ENCODE peak calls at places on chromosomes 1 and 21, in five cellular contexts. Z, S, V, K and O are unnamed samples. For H3K4me1, the result is how much of the 10 kb centered on the place peaks cover.

GRCh38 chr1:25586181-25586588 is 30.4 kb upstream of the MAN1C1 start:
- DNase-seq in Z (no peak), V (no peak), K (no peak), S (no peak), O (no peak)

GRCh38 chr1:151475175-151475574 is 15.9 kb upstream of the POGZ start:
- DNase-seq in K (no peak), S (no peak), Z (no peak), V (no peak), O (no peak)

GRCh38 chr1:214777364-214777763 is 174.4 kb downstream of the CENPF start:
- DNase-seq in V (no peak), K (no peak), Z (no peak), S (no peak), O (no peak)

GRCh38 chr1:169148472-169149252 is 42.2 kb downstream of the ATP1B1 start:
- DNase-seq in K (no peak), V (no peak), S (no peak), Z (no peak), O (no peak)

GRCh38 chr1:164155337-164155850 is 403.6 kb upstream of the PBX1 start:
- DNase-seq in K (no peak), S (no peak), V (no peak), Z (no peak), O (no peak)

GRCh38 chr21:44485254-44485793 is 30.0 kb downstream of the LRRC3 start:
- DNase-seq in K (no peak), Z (no peak), V (no peak), S (no peak), O (peak)

GRCh38 chr1:158246650-158247049 is 7.6 kb upstream of the CD1A start:
- DNase-seq in Z (peak), V (no peak), K (peak), S (no peak), O (no peak)

GRCh38 chr1:199291022-199291740 is 652.3 kb downstream of the PTPRC start:
- DNase-seq in Z (no peak), K (no peak), V (no peak), S (no peak), O (no peak)

GRCh38 chr1:202698276-202698675 is 12.0 kb downstream of the SYT2 start:
- DNase-seq in V (no peak), K (no peak), Z (no peak), S (no peak), O (no peak)

GRCh38 chr1:54081306-54082270 is 28.2 kb downstream of the TCEANC2 start:
- DNase-seq in K (peak), S (peak), V (peak), Z (peak), O (peak)

GRCh38 chr1:59434336-59434735 is 137.4 kb downstream of the FGGY start:
- DNase-seq in S (no peak), Z (peak), K (no peak), V (no peak), O (no peak)

GRCh38 chr1:203133969-203134725 is 6.6 kb downstream of the ADORA1 start:
- DNase-seq in V (no peak), Z (peak), K (peak), S (peak), O (no peak)

GRCh38 chr1:94621392-94621791 is 79.8 kb upstream of the F3 start:
- DNase-seq in K (no peak), V (peak), Z (peak), S (peak), O (no peak)

GRCh38 chr1:117127840-117128239 is 6.3 kb upstream of the TRIM45 start:
- DNase-seq in K (peak), S (no peak), Z (no peak), V (no peak), O (no peak)

GRCh38 chr1:12001249-12001917 is 17.9 kb upstream of the MIIP start:
- DNase-seq in Z (peak), K (peak), V (no peak), S (no peak), O (no peak)

GRCh38 chr21:34135330-34135729 is 62.0 kb downstream of the MRPS6 start:
- DNase-seq in K (no peak), V (no peak), S (no peak), Z (no peak), O (no peak)

GRCh38 chr1:214902636-214903320 is 179.8 kb upstream of the KCNK2 start:
- DNase-seq in Z (peak), K (peak), V (no peak), S (no peak), O (no peak)

GRCh38 chr1:198620951-198621824 is 17.7 kb upstream of the PTPRC start:
- DNase-seq in S (no peak), V (no peak), K (no peak), Z (no peak), O (peak)

GRCh38 chr1:232507571-232507970 is 122.4 kb downstream of the SIPA1L2 start:
- DNase-seq in Z (no peak), V (no peak), S (no peak), K (no peak), O (no peak)

GRCh38 chr1:84505167-84506001 is 802 bp upstream of the SPATA1 start:
- DNase-seq in K (peak), Z (peak), V (no peak), S (peak), O (no peak)
- TF ChIP-seq CTCF in K (no peak), Z (no peak), V (no peak), S (no peak), O (no peak)

GRCh38 chr1:39385067-39385988 is 106.1 kb upstream of the BMP8A start:
- DNase-seq in K (no peak), S (no peak), V (no peak), Z (no peak), O (no peak)

GRCh38 chr1:39381839-39382238 is 109.6 kb upstream of the BMP8A start:
- DNase-seq in K (peak), Z (no peak), V (no peak), S (no peak), O (no peak)

GRCh38 chr1:39387452-39387851 is 104.0 kb upstream of the BMP8A start:
- DNase-seq in V (no peak), S (no peak), Z (peak), K (peak), O (no peak)

GRCh38 chr1:39391741-39392679 is 99.4 kb upstream of the BMP8A start:
- DNase-seq in Z (peak), V (no peak), K (peak), S (no peak), O (no peak)

DNA sequence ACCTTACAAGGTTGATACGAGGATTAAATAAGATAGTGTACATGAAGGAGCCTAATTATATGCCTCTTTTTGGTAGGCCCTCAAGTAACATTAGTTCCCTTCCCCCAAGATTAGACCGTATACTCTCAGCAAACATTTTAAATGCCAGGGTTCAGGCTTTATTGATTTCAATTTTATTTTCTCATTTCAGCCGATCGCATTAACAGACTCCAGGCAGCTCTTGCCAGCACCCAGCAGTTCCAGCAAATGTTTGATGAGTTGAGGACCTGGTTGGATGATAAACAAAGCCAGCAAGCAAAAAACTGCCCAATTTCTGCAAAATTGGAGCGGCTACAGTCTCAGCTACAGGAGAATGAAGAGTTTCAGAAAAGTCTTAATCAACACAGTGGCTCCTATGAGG is 104.4 kb upstream of the BMP8A start:
- DNase-seq in V (no peak), K (no peak), Z (no peak), S (no peak), O (no peak)
- H3K4me1 ChIP-seq in V (under half), K (under half), Z (under half), S (under half), O (under half)

GRCh38 chr1:81936838-81937237 is 136.1 kb downstream of the ADGRL2 start:
- DNase-seq in K (no peak), V (no peak), S (no peak), Z (no peak), O (no peak)

GRCh38 chr1:81937791-81938450 is 137.2 kb downstream of the ADGRL2 start:
- DNase-seq in S (no peak), Z (no peak), K (peak), V (no peak), O (no peak)
- TF ChIP-seq CTCF in S (no peak), Z (no peak), K (no peak), V (no peak), O (no peak)

GRCh38 chr1:210684466-210685294 is 356.0 kb downstream of the HHAT start:
- DNase-seq in V (no peak), Z (no peak), S (no peak), K (no peak), O (no peak)

GRCh38 chr1:210686841-210687240 is 358.1 kb downstream of the HHAT start:
- DNase-seq in K (no peak), S (no peak), V (no peak), Z (no peak), O (no peak)

GRCh38 chr1:210683403-210684047 is 354.8 kb downstream of the HHAT start:
- DNase-seq in Z (no peak), S (no peak), K (no peak), V (no peak), O (no peak)

GRCh38 chr1:210687582-210688279 is 359.0 kb downstream of the HHAT start:
- DNase-seq in S (no peak), K (no peak), Z (peak), V (no peak), O (no peak)

GRCh38 chr1:210685295-210685650 is 356.6 kb downstream of the HHAT start:
- DNase-seq in V (no peak), K (no peak), Z (no peak), S (no peak), O (no peak)
- H3K4me1 ChIP-seq in V (under half), K (under half), Z (under half), S (under half), O (under half)

DNA sequence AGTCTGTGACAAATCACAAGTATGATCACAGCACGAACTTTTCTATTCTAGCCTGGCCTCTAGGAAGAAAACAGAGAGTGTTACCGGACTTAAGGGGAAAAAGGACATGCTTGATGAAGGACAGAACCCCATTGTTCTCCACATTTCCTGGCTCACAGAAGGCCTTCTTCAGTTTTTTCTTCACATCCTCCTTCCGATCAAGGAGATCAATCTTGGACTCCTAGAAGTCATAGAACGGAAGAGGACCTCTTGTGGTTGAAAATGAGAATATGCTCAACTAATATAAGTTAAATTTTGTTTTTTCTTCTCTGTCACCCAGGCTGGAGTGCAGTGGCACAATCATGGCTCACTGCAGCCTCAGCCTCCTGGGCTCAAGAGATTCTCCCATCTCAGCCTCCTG is 30.3 kb downstream of the YARS1 start:
- DNase-seq in S (no peak), K (peak), V (no peak), Z (peak), O (no peak)
- TF ChIP-seq CTCF in S (peak), K (peak), V (no peak), Z (peak), O (no peak)

GRCh38 chr1:246107516-246108277 is 399.4 kb downstream of the SMYD3 start:
- DNase-seq in V (no peak), S (no peak), Z (no peak), K (peak), O (no peak)
- H3K4me1 ChIP-seq in V (under half), S (under half), Z (under half), K (under half), O (under half)

GRCh38 chr1:92543131-92544055 is 56.7 kb upstream of the GFI1 start:
- DNase-seq in S (no peak), Z (no peak), K (peak), V (no peak), O (no peak)

GRCh38 chr1:92537333-92537884 is 50.7 kb upstream of the GFI1 start:
- DNase-seq in V (no peak), K (no peak), Z (no peak), S (no peak), O (no peak)

GRCh38 chr1:92536593-92537332 is 50.0 kb upstream of the GFI1 start:
- DNase-seq in Z (peak), K (peak), V (no peak), S (no peak), O (peak)

GRCh38 chr1:92538413-92539061 is 51.8 kb upstream of the GFI1 start:
- DNase-seq in Z (peak), V (no peak), K (no peak), S (no peak), O (no peak)

GRCh38 chr1:92538048-92538412 is 51.3 kb upstream of the GFI1 start:
- DNase-seq in S (no peak), V (no peak), K (peak), Z (no peak), O (no peak)
- TF ChIP-seq CTCF in S (no peak), V (no peak), K (no peak), Z (no peak), O (no peak)

GRCh38 chr1:160619742-160620277 is 27.0 kb downstream of the SLAMF1 start:
- DNase-seq in Z (no peak), K (no peak), S (no peak), V (no peak), O (no peak)
- H3K4me1 ChIP-seq in Z (under half), K (under half), S (under half), V (under half), O (under half)

GRCh38 chr1:207841318-207841717 is 69.6 kb downstream of the CD34 start:
- DNase-seq in V (no peak), Z (no peak), K (no peak), S (no peak), O (no peak)

GRCh38 chr1:207839083-207839413 is 71.9 kb downstream of the CD34 start:
- DNase-seq in S (no peak), Z (no peak), V (no peak), K (no peak), O (no peak)

GRCh38 chr1:207838156-207839082 is 72.5 kb downstream of the CD34 start:
- DNase-seq in K (peak), V (peak), S (peak), Z (no peak), O (no peak)

GRCh38 chr1:207841907-207842306 is 69.0 kb downstream of the CD34 start:
- DNase-seq in K (no peak), Z (no peak), V (no peak), S (no peak), O (no peak)

GRCh38 chr1:207840380-207840779 is 70.5 kb downstream of the CD34 start:
- DNase-seq in Z (no peak), K (no peak), V (no peak), S (no peak), O (no peak)
- TF ChIP-seq CTCF in Z (peak), K (no peak), V (no peak), S (no peak), O (no peak)

DNA sequence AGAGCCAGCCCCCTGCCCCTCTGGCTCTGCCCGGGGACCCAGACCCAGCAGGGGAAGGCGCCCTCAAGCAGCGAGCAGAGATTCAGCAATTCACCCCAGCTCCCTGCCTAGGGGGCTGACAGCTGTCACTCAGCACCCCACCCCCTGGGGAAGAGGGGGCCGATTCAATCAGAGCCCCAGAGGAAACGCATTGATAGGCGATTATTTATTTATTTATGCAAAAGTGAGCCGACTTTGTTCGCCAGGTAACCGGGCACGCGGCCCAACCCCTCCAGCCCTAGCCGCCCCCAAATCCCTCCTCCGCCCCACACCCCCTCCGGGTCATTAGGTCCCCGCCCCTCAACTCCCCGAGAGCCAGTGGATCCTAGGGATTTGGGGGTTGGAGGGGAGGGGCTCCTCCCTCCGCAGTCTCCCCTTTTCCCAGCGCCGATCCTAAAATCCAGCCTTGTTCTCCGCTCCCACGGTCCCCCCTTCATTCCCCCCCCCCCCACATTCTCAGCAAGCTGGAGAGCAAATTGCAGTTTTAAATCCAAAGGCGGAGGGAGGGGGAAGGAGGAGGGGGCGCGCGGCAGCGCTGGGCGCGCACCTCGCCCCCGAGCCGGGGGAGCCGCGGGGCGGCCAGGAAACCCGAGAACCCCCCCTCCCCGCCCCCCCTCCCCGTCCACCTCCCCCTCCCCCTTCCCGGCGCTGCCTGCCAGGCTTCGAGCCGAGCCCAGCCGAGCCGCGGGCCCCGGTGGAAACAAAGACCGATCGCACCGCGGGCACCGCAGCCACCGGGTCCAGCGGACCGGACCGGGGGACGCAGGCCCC is 1.2 kb downstream of the AHDC1 start:
- DNase-seq in Z (peak), V (peak), K (no peak), S (peak), O (peak)
- H3K4me1 ChIP-seq in Z (under half), V (half or more), K (under half), S (under half), O (half or more)